ENCODE peak calls at places on chromosomes 7 and 10, in ten cellular contexts. M is activated CD4-positive, alpha-beta T cell treated with anti-CD3 and anti-CD28 coated beads, Interleukin-2, amount 50 U/mL, for 24 hours; N is activated CD8-positive, alpha-beta memory T cell treated with anti-CD3 and anti-CD28 coated beads for 48 hours; E is epithelial cell of esophagus; T is choroid plexus epithelial cell; L is skeletal muscle cell; O is CD4-positive, alpha-beta T cell; D is RWPE2; B is germinal center; I is posterior cingulate gyrus. R is an unnamed sample.

GRCh38 chr7:22589641-22590141 is 89.7 kb upstream of the STEAP1B start:
- DNase-seq in M (no peak), N (no peak), E (no peak), T (peak; percentile 51), L (peak; percentile 81), O (no peak), D (no peak), B (no peak), I (no peak), R (peak; percentile 94)

GRCh38 chr10:57338823-57339558 is 928.7 kb downstream of the IPMK start:
- DNase-seq in M (no peak), N (no peak), E (peak; percentile 47), T (peak; percentile 67), L (no peak), O (no peak), D (no peak), B (peak; percentile 7), I (no peak), R (peak; percentile 58)

GRCh38 chr7:56121440-56121839 is 5.2 kb upstream of the NUPR2 start:
- DNase-seq in M (no peak), N (no peak), E (no peak), T (no peak), L (no peak), O (no peak), D (no peak), B (no peak), I (no peak), R (no peak)

GRCh38 chr7:71682841-71683341 is 550.9 kb downstream of the GALNT17 start:
- DNase-seq in M (no peak), N (no peak), E (no peak), T (no peak), L (no peak), O (no peak), D (no peak), B (no peak), I (no peak), R (peak; percentile 41)

GRCh38 chr7:3404490-3404889 is 103.4 kb downstream of the SDK1 start:
- DNase-seq in M (no peak), N (no peak), E (peak; percentile 75), T (peak; percentile 69), L (no peak), O (no peak), D (no peak), B (no peak), I (no peak), R (peak; percentile 81)

GRCh38 chr7:192035-192649 is at the start of gene FAM20C:
- DNase-seq in M (no peak), N (no peak), E (peak; percentile 84), T (peak; percentile 93), L (peak; percentile 49), O (peak; percentile 11), D (no peak), B (peak; percentile 32), I (peak; percentile 89), R (peak; percentile 96)

GRCh38 chr7:127741764-127742375 is 89.9 kb downstream of the SND1 start:
- DNase-seq in M (no peak), N (no peak), E (no peak), T (no peak), L (no peak), O (no peak), D (no peak), B (no peak), I (no peak), R (peak; percentile 38)

GRCh38 chr10:116720241-116721047 is 21.9 kb downstream of the HSPA12A start:
- DNase-seq in M (no peak), N (no peak), E (no peak), T (no peak), L (no peak), O (no peak), D (no peak), B (no peak), I (no peak), R (no peak)

GRCh38 chr7:138934861-138935260 is 46.3 kb downstream of the KIAA1549 start:
- DNase-seq in M (no peak), N (no peak), E (peak; percentile 36), T (peak; percentile 39), L (peak; percentile 13), O (no peak), D (no peak), B (no peak), I (no peak), R (peak; percentile 36)

GRCh38 chr7:631966-632830 is 94.3 kb upstream of the DNAAF5 start:
- DNase-seq in M (no peak), N (no peak), E (no peak), T (no peak), L (no peak), O (no peak), D (no peak), B (no peak), I (no peak), R (no peak)

GRCh38 chr10:59234814-59235429 is 58.5 kb downstream of the PHYHIPL start:
- DNase-seq in M (no peak), N (no peak), E (peak; percentile 56), T (peak; percentile 73), L (no peak), O (no peak), D (no peak), B (no peak), I (peak; percentile 26), R (peak; percentile 58)

GRCh38 chr7:156475179-156475578 is 165.4 kb upstream of the RNF32 start:
- DNase-seq in M (no peak), N (no peak), E (no peak), T (no peak), L (no peak), O (no peak), D (no peak), B (no peak), I (no peak), R (peak; percentile 41)

GRCh38 chr10:5038703-5039102 is 35.0 kb upstream of the AKR1C2 start:
- DNase-seq in M (no peak), N (no peak), E (no peak), T (peak; percentile 49), L (peak; percentile 53), O (no peak), D (no peak), B (no peak), I (no peak), R (no peak)